ENCODE peak calls at places on chromosome 19, in nine cellular contexts. Q is CD8-positive, alpha-beta memory T cell; E is SJSA1; V is BE2C; C is aorta; Y is IMR-90; B is prostate gland; A is upper lobe of left lung; G is iPS DF 6.9. O is an unnamed sample.

GRCh38 chr19:6590458-6591319 is at the start of gene CD70:
- DNase-seq in Q (peak; percentile 56), E (peak; percentile 78), V (no peak), C (no peak), Y (no peak), B (no peak), A (no peak), G (no peak), O (peak; percentile 55)

GRCh38 chr19:48812094-48812929 is 1.5 kb upstream of the BCAT2 start:
- DNase-seq in Q (peak; percentile 57), E (peak; percentile 43), V (peak; percentile 96), C (peak; percentile 91), Y (peak; percentile 13), B (peak; percentile 93), A (peak; percentile 94), G (no peak), O (no peak)

GRCh38 chr19:30783212-30783611 is 411.0 kb downstream of the ZNF536 start:
- DNase-seq in Q (no peak), E (no peak), V (no peak), C (no peak), Y (no peak), B (no peak), A (no peak), G (no peak), O (no peak)

GRCh38 chr19:19171821-19172532 is 1.9 kb upstream of the MEF2B start:
- DNase-seq in Q (no peak), E (no peak), V (no peak), C (no peak), Y (peak; percentile 78), B (no peak), A (no peak), G (no peak), O (no peak)

GRCh38 chr19:32407004-32407992 is 1.7 kb downstream of the DPY19L3 start:
- DNase-seq in Q (no peak), E (no peak), V (no peak), C (no peak), Y (peak; percentile 37), B (peak; percentile 58), A (peak; percentile 66), G (no peak), O (no peak)

GRCh38 chr19:29497241-29497640 is 28.6 kb upstream of the VSTM2B start:
- DNase-seq in Q (no peak), E (no peak), V (no peak), C (no peak), Y (no peak), B (no peak), A (peak; percentile 3), G (no peak), O (no peak)

GRCh38 chr19:49639401-49640112 is 386 bp downstream of the RRAS start:
- DNase-seq in Q (no peak), E (peak; percentile 32), V (no peak), C (no peak), Y (no peak), B (no peak), A (no peak), G (no peak), O (no peak)

GRCh38 chr19:50203281-50204080 is at the start of gene MYH14:
- DNase-seq in Q (no peak), E (no peak), V (peak; percentile 52), C (peak; percentile 88), Y (no peak), B (peak; percentile 97), A (peak; percentile 91), G (peak; percentile 31), O (no peak)

GRCh38 chr19:4058696-4059492 is 7.8 kb downstream of the ZBTB7A start:
- DNase-seq in Q (no peak), E (no peak), V (no peak), C (peak; percentile 59), Y (no peak), B (no peak), A (no peak), G (no peak), O (no peak)

GRCh38 chr19:48543121-48543710 is 8.8 kb upstream of the SULT2B1 start:
- DNase-seq in Q (no peak), E (no peak), V (no peak), C (no peak), Y (peak; percentile 65), B (peak; percentile 92), A (peak; percentile 68), G (no peak), O (no peak)

GRCh38 chr19:48934837-48935236 is 1.3 kb downstream of the DHDH start:
- DNase-seq in Q (no peak), E (no peak), V (no peak), C (no peak), Y (no peak), B (no peak), A (no peak), G (no peak), O (no peak)

GRCh38 chr19:28655054-28655453 is 557.9 kb downstream of the UQCRFS1 start:
- DNase-seq in Q (no peak), E (no peak), V (no peak), C (no peak), Y (no peak), B (no peak), A (no peak), G (no peak), O (no peak)

GRCh38 chr19:33887891-33888290 is 91.2 kb downstream of the KCTD15 start:
- DNase-seq in Q (no peak), E (no peak), V (no peak), C (no peak), Y (no peak), B (no peak), A (no peak), G (no peak), O (no peak)

GRCh38 chr19:15631817-15632216 is 8.9 kb upstream of the CYP4F3 start:
- DNase-seq in Q (no peak), E (no peak), V (peak; percentile 41), C (no peak), Y (no peak), B (no peak), A (no peak), G (no peak), O (no peak)

GRCh38 chr19:15634105-15634504 is 6.6 kb upstream of the CYP4F3 start:
- DNase-seq in Q (no peak), E (no peak), V (no peak), C (no peak), Y (no peak), B (no peak), A (no peak), G (no peak), O (no peak)

GRCh38 chr19:15628236-15629002 is 12.3 kb upstream of the CYP4F3 start:
- DNase-seq in Q (no peak), E (no peak), V (no peak), C (no peak), Y (no peak), B (no peak), A (no peak), G (no peak), O (no peak)

GRCh38 chr19:15633122-15633521 is 7.6 kb upstream of the CYP4F3 start:
- DNase-seq in Q (no peak), E (no peak), V (no peak), C (no peak), Y (no peak), B (no peak), A (no peak), G (no peak), O (no peak)

GRCh38 chr19:15629003-15629880 is 11.5 kb upstream of the CYP4F3 start:
- DNase-seq in Q (peak; percentile 84), E (peak; percentile 38), V (peak; percentile 80), C (peak; percentile 83), Y (peak; percentile 19), B (peak; percentile 83), A (peak; percentile 74), G (peak; percentile 1), O (peak; percentile 79)
- H3K9me3 ChIP-seq in Q (no peaks in the 10 kb centered on the region), E (no peaks in the 10 kb centered on the region), V (no peaks in the 10 kb centered on the region), C (no peaks in the 10 kb centered on the region), Y (no peaks in the 10 kb centered on the region), B (no peaks in the 10 kb centered on the region), A (no peaks in the 10 kb centered on the region), G (peaks cover 5% of the 10 kb centered on the region), O (no peaks in the 10 kb centered on the region)

GRCh38 chr19:45929247-45929646 is 14.7 kb upstream of the NANOS2 start:
- DNase-seq in Q (no peak), E (no peak), V (no peak), C (no peak), Y (no peak), B (no peak), A (no peak), G (no peak), O (no peak)
- H3K27me3 ChIP-seq in Q (peaks cover under 1% of the 10 kb centered on the region), E (peaks cover 4% of the 10 kb centered on the region), V (no peaks in the 10 kb centered on the region), C (no peaks in the 10 kb centered on the region), Y (peaks cover 15% of the 10 kb centered on the region), B (peaks cover 5% of the 10 kb centered on the region), A (no peaks in the 10 kb centered on the region), G (no peaks in the 10 kb centered on the region), O (peaks cover 6% of the 10 kb centered on the region)

GRCh38 chr19:22526661-22527272 is 104.6 kb upstream of the ZNF98 start:
- DNase-seq in Q (no peak), E (no peak), V (no peak), C (no peak), Y (no peak), B (no peak), A (no peak), G (no peak), O (no peak)
- H3K9me3 ChIP-seq in Q (no peaks in the 10 kb centered on the region), E (peaks cover 3% of the 10 kb centered on the region), V (no peaks in the 10 kb centered on the region), C (no peaks in the 10 kb centered on the region), Y (peaks cover 27% of the 10 kb centered on the region), B (no peaks in the 10 kb centered on the region), A (peaks cover 12% of the 10 kb centered on the region), G (peaks cover 11% of the 10 kb centered on the region), O (no peaks in the 10 kb centered on the region)

DNA sequence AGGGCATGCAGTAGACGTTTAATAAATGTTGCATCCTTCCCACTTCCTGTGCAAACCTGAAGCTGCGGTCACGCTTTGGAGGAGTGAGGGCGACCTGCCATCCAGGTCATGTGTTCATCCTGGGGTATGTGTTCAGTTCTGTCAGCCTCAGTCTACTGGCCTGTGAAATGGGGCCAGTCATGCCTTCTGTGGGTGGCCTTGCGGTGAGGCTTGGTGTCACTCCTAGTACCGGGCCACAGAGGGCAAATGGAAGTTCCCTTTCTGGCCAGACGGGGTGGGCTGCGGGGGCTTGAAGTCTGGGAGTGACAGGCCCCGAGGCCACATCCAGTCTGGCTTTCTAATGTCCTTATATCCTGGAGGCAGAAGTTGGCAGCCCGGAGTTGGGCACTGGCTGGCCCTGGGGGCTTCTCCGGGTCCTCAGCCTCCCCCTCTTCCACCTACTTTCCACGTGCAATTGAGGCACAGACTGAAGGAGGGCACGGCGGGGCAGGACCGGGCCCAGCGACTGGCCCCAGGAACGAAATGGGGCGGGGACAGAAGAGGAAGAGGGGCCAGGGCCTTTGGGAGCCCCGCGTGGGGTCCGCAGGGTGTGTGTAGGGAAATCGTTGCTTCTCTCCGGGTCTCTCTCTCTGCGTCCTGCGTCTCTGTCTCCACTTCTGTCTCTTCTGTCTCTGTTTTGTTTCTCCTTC is 11.1 kb downstream of the PDE4A start:
- DNase-seq in Q (peak; percentile 66), E (no peak), V (no peak), C (peak; percentile 72), Y (no peak), B (no peak), A (peak; percentile 58), G (no peak), O (peak; percentile 62)
- H3K27me3 ChIP-seq in Q (peaks cover 4% of the 10 kb centered on the region), E (no peaks in the 10 kb centered on the region), V (peaks cover 14% of the 10 kb centered on the region), C (no peaks in the 10 kb centered on the region), Y (peaks cover 7% of the 10 kb centered on the region), B (no peaks in the 10 kb centered on the region), A (no peaks in the 10 kb centered on the region), G (peaks cover 31% of the 10 kb centered on the region), O (no peaks in the 10 kb centered on the region)

O was measured in effector memory CD4-positive, alpha-beta T cell.